ENCODE peak calls at places on chromosomes 5 and 9, in four cellular contexts. X, A, Y and B are unnamed samples.
A peak's percentile ranks its signal among the peaks of the same experiment; 100 is the strongest.

GRCh38 chr5:120913396-120913795 is 449.3 kb downstream of the PRR16 start:
- DNase-seq in X (no peak), A (no peak), Y (no peak), B (no peak)

GRCh38 chr5:400282-401215 is 42.4 kb upstream of the EXOC3 start:
- DNase-seq in X (no peak), A (no peak), Y (peak; percentile 44), B (peak; percentile 18)

GRCh38 chr9:96062051-96062450 is 186.6 kb downstream of the ERCC6L2 start:
- DNase-seq in X (no peak), A (no peak), Y (no peak), B (peak; percentile 52)

GRCh38 chr5:144072518-144072927 is 97.9 kb downstream of the YIPF5 start:
- DNase-seq in X (no peak), A (no peak), Y (no peak), B (peak; percentile 45)

GRCh38 chr5:157431544-157432200 is 28.3 kb upstream of the NIPAL4 start:
- DNase-seq in X (no peak), A (peak; percentile 73), Y (no peak), B (peak; percentile 75)

GRCh38 chr9:3992924-3993323 is 306.9 kb downstream of the GLIS3 start:
- DNase-seq in X (no peak), A (peak; percentile 36), Y (no peak), B (peak; percentile 73)

GRCh38 chr5:23528677-23529076 is 21.3 kb downstream of the PRDM9 start:
- DNase-seq in X (no peak), A (no peak), Y (no peak), B (no peak)

GRCh38 chr5:156137482-156137881 is 189.5 kb upstream of the SGCD start:
- DNase-seq in X (no peak), A (no peak), Y (no peak), B (no peak)

GRCh38 chr9:98381311-98382103 is 126.1 kb upstream of the TBC1D2 start:
- DNase-seq in X (no peak), A (no peak), Y (no peak), B (no peak)

GRCh38 chr9:122453677-122454135 is 24.0 kb downstream of the OR1J1 start:
- DNase-seq in X (no peak), A (no peak), Y (no peak), B (no peak)

GRCh38 chr9:137989999-137990715 is 112.6 kb downstream of the CACNA1B start:
- DNase-seq in X (no peak), A (no peak), Y (no peak), B (no peak)

GRCh38 chr5:172751761-172752510 is 19.1 kb downstream of the DUSP1 start:
- DNase-seq in X (peak; percentile 56), A (no peak), Y (no peak), B (no peak)

GRCh38 chr9:134619456-134619982 is 22.1 kb upstream of the COL5A1 start:
- DNase-seq in X (no peak), A (no peak), Y (peak; percentile 52), B (no peak)

GRCh38 chr5:76617675-76618074 is 5.5 kb downstream of the F2RL2 start:
- DNase-seq in X (no peak), A (no peak), Y (no peak), B (peak; percentile 70)

GRCh38 chr9:806285-807156 is 35.0 kb upstream of the DMRT1 start:
- DNase-seq in X (no peak), A (peak; percentile 39), Y (no peak), B (peak; percentile 64)

GRCh38 chr9:114109106-114109505 is 10.0 kb upstream of the KIF12 start:
- DNase-seq in X (no peak), A (no peak), Y (no peak), B (no peak)
- TF ChIP-seq CTCF in X (no peak), A (no peak), Y (no peak), B (no peak)

DNA sequence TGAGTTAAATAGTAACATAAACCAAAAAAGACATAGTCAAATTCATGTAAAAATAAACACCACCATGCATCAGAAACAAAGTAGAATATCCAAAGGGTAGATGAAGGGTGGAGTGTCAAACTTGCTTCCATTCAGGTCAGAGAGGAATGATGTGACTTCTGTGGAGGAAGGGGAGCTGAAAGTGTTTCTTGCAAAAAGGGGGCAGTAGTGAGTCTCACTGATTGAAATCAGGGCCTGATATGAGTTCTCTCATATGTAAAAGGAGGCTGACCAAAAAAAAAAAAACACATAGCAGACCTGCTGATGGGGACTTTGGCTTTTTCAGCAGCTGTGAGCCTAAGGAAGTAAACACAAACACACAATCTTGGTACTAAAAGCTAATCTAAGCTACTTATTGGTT is 38.8 kb upstream of the RGMB start:
- DNase-seq in X (no peak), A (no peak), Y (no peak), B (no peak)
- TF ChIP-seq CTCF in X (no peak), A (no peak), Y (no peak), B (no peak)

DNA sequence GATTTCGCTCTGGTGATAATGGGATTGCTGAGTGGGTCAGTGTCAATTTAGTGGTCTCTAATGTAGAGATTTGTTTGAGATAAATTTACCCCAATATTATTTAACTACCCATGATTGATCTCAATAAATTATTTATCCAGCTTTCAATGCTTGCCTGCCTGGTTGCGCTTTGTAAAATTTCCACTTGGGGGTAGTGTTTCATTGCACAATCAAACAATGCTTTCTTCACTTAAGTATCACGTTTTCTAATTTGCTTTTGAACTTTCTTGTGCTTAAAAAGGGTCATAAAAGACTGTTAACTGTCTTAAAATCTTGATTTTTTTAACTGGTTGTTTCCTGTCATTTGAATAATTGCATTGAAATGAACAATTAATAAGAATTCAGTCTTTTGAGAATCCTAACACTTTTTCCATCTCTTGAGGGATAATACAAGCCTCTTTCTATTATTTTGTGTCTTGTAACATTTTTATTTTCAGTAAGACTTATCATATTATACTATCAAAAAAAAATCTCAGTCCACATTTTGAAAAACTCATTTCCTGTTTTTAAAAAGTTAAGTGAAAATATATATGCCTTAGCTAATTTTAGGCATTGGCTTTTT is 18.7 kb downstream of the HSD17B4 start:
- DNase-seq in X (no peak), A (peak; percentile 60), Y (no peak), B (peak; percentile 69)
- TF ChIP-seq CTCF in X (peak; percentile 64), A (peak; percentile 61), Y (peak; percentile 85), B (peak; percentile 77)

GRCh38 chr9:90100014-90100413 is 495.2 kb downstream of the GADD45G start:
- DNase-seq in X (no peak), A (no peak), Y (no peak), B (no peak)

GRCh38 chr9:90097237-90097636 is 492.4 kb downstream of the GADD45G start:
- DNase-seq in X (peak; percentile 16), A (no peak), Y (no peak), B (no peak)

GRCh38 chr9:90102292-90102901 is 497.6 kb downstream of the GADD45G start:
- DNase-seq in X (peak; percentile 68), A (peak; percentile 88), Y (no peak), B (peak; percentile 87)

GRCh38 chr9:90098456-90098855 is 493.6 kb downstream of the GADD45G start:
- DNase-seq in X (no peak), A (no peak), Y (no peak), B (no peak)

GRCh38 chr9:90099262-90099982 is 494.6 kb downstream of the GADD45G start:
- DNase-seq in X (no peak), A (peak; percentile 8), Y (no peak), B (peak; percentile 33)
- TF ChIP-seq CTCF in X (peak; percentile 70), A (peak; percentile 33), Y (peak; percentile 67), B (peak; percentile 28)

GRCh38 chr5:33968133-33969005 is 16.1 kb downstream of the SLC45A2 start:
- DNase-seq in X (no peak), A (no peak), Y (no peak), B (peak; percentile 3)
- TF ChIP-seq CTCF in X (no peak), A (no peak), Y (no peak), B (no peak)

GRCh38 chr5:87844866-87845265 is 423.8 kb downstream of the TMEM161B start:
- DNase-seq in X (no peak), A (no peak), Y (no peak), B (no peak)

GRCh38 chr5:87845734-87846133 is 422.9 kb downstream of the TMEM161B start:
- DNase-seq in X (no peak), A (no peak), Y (no peak), B (no peak)

DNA sequence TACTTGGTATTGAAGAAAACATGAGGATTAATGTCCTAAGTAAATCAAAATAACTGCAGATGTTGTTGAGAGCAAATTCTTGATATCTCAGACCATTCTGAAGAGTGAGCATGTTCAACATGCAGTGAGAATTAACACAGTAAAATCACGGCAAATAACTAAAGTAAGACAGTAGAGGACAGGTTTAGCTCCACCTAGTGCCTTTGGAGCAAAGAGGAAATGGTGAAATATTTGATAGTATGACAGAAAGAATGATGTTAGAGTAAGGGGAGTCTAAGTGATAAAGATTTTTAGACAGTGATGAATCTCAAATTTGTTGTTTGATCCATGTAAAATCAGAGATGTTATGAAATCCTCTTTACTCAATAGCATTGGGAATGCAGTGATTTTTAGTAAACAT is 424.2 kb downstream of the TMEM161B start:
- DNase-seq in X (no peak), A (no peak), Y (no peak), B (no peak)
- TF ChIP-seq CTCF in X (no peak), A (no peak), Y (no peak), B (no peak)

DNA sequence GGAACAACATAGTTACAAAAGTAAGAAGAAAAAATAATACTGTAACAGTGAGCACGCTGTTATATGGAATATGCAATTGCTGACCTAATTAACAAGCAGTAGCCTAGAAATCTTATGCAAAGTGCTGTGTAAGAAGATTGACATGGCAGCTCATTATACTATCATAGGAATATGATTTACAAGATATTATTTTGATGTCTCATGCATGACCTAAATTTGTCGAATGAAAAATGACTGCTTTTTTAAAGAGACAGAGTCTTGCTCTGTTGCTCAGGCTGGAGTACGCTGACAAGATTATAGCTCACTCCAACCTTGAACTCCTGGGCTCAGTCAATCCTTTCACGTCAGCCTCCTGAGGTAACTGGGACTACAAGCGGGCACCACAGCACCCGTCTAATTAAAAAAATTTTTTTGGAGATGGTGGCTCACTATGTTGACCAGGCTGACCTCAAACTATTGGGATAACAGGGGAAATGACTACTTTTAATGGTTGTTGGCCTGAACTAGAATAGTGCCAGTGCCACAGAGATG is 10.5 kb downstream of the RAD23B start:
- DNase-seq in X (no peak), A (no peak), Y (no peak), B (no peak)
- TF ChIP-seq CTCF in X (no peak), A (no peak), Y (no peak), B (no peak)